ENCODE peak calls at places on chromosome 5, in nine cellular contexts. A, N, Q, C, J, O, Y, I and T are unnamed samples.

GRCh38 chr5:138508958-138509357 is 34.1 kb downstream of the ETF1 start:
- DNase-seq in A (no peak), N (no peak), Q (no peak), C (no peak), J (no peak), O (no peak), Y (no peak), I (no peak), T (no peak)

GRCh38 chr5:26700759-26701384 is 337.5 kb downstream of the CDH9 start:
- DNase-seq in A (no peak), N (peak; percentile 8), Q (peak; percentile 78), C (peak; percentile 81), J (no peak), O (no peak), Y (no peak), I (peak; percentile 8), T (peak; percentile 76)

GRCh38 chr5:761854-762685 is 22.5 kb downstream of the ZDHHC11B start:
- DNase-seq in A (no peak), N (peak; percentile 69), Q (no peak), C (peak; percentile 66), J (no peak), O (no peak), Y (no peak), I (no peak), T (no peak)

GRCh38 chr5:40549611-40550010 is 130.1 kb upstream of the PTGER4 start:
- DNase-seq in A (no peak), N (no peak), Q (no peak), C (no peak), J (no peak), O (no peak), Y (no peak), I (no peak), T (no peak)

GRCh38 chr5:119290161-119290569 is 65.7 kb upstream of the TNFAIP8 start:
- DNase-seq in A (no peak), N (no peak), Q (no peak), C (peak; percentile 80), J (no peak), O (no peak), Y (no peak), I (no peak), T (no peak)

GRCh38 chr5:78972654-78973428 is 12.3 kb downstream of the ARSB start:
- DNase-seq in A (peak; percentile 47), N (no peak), Q (no peak), C (no peak), J (peak; percentile 58), O (peak; percentile 71), Y (no peak), I (no peak), T (peak; percentile 84)

GRCh38 chr5:177984565-177985166 is 11.4 kb downstream of the PROP1 start:
- DNase-seq in A (no peak), N (no peak), Q (no peak), C (peak; percentile 10), J (no peak), O (no peak), Y (no peak), I (no peak), T (no peak)

GRCh38 chr5:9454012-9454481 is 91.8 kb downstream of the SEMA5A start:
- DNase-seq in A (no peak), N (no peak), Q (peak; percentile 32), C (no peak), J (peak; percentile 58), O (no peak), Y (no peak), I (no peak), T (no peak)

GRCh38 chr5:34625246-34625645 is 30.9 kb upstream of the RAI14 start:
- DNase-seq in A (no peak), N (no peak), Q (no peak), C (no peak), J (no peak), O (no peak), Y (no peak), I (no peak), T (no peak)

GRCh38 chr5:173781826-173782670 is 106.1 kb upstream of the CPEB4 start:
- DNase-seq in A (peak; percentile 90), N (peak; percentile 71), Q (peak; percentile 57), C (peak; percentile 60), J (peak; percentile 72), O (peak; percentile 87), Y (peak; percentile 48), I (peak; percentile 38), T (peak; percentile 31)

GRCh38 chr5:17132444-17133083 is 84.9 kb upstream of the BASP1 start:
- DNase-seq in A (no peak), N (no peak), Q (peak; percentile 66), C (peak; percentile 77), J (no peak), O (no peak), Y (no peak), I (no peak), T (peak; percentile 20)

GRCh38 chr5:50463726-50464125 is 22.6 kb upstream of the EMB start:
- DNase-seq in A (no peak), N (no peak), Q (no peak), C (peak; percentile 32), J (no peak), O (no peak), Y (no peak), I (no peak), T (no peak)

GRCh38 chr5:14011089-14012004 is 66.9 kb upstream of the DNAH5 start:
- DNase-seq in A (peak; percentile 78), N (peak; percentile 72), Q (peak; percentile 97), C (peak; percentile 42), J (peak; percentile 79), O (peak; percentile 71), Y (no peak), I (peak; percentile 84), T (peak; percentile 85)

GRCh38 chr5:52824827-52825226 is 37.1 kb downstream of the ITGA1 start:
- DNase-seq in A (no peak), N (no peak), Q (no peak), C (no peak), J (no peak), O (no peak), Y (no peak), I (no peak), T (no peak)

GRCh38 chr5:92017786-92018185 is 634.7 kb upstream of the ARRDC3 start:
- DNase-seq in A (no peak), N (no peak), Q (peak; percentile 21), C (no peak), J (peak; percentile 58), O (no peak), Y (no peak), I (peak; percentile 53), T (no peak)

GRCh38 chr5:149153751-149154610 is 12.7 kb downstream of the ABLIM3 start:
- DNase-seq in A (peak; percentile 55), N (no peak), Q (no peak), C (peak; percentile 82), J (peak; percentile 74), O (no peak), Y (no peak), I (no peak), T (peak; percentile 70)

GRCh38 chr5:110401881-110402280 is 324.6 kb downstream of the TMEM232 start:
- DNase-seq in A (no peak), N (no peak), Q (no peak), C (no peak), J (no peak), O (no peak), Y (no peak), I (no peak), T (no peak)

GRCh38 chr5:98770158-98770910 is 3.1 kb upstream of the RGMB start:
- DNase-seq in A (peak; percentile 68), N (peak; percentile 49), Q (peak; percentile 21), C (no peak), J (no peak), O (peak; percentile 66), Y (no peak), I (no peak), T (no peak)

GRCh38 chr5:142683885-142684505 is 1.9 kb downstream of the FGF1 start:
- DNase-seq in A (no peak), N (no peak), Q (no peak), C (no peak), J (no peak), O (no peak), Y (no peak), I (no peak), T (no peak)

GRCh38 chr5:129664336-129664937 is 83.5 kb upstream of the MINAR2 start:
- DNase-seq in A (peak; percentile 31), N (peak; percentile 1), Q (peak; percentile 13), C (peak; percentile 84), J (peak; percentile 15), O (peak; percentile 30), Y (peak; percentile 16), I (no peak), T (no peak)

GRCh38 chr5:122704247-122705036 is 70.4 kb upstream of the SNX2 start:
- DNase-seq in A (no peak), N (no peak), Q (peak; percentile 42), C (peak; percentile 76), J (peak; percentile 17), O (no peak), Y (no peak), I (no peak), T (peak; percentile 38)

GRCh38 chr5:179901462-179901861 is 6.2 kb downstream of the TBC1D9B start:
- DNase-seq in A (no peak), N (no peak), Q (no peak), C (no peak), J (no peak), O (no peak), Y (no peak), I (no peak), T (no peak)

GRCh38 chr5:139574641-139575312 is 13.6 kb downstream of the UBE2D2 start:
- DNase-seq in A (no peak), N (no peak), Q (peak; percentile 53), C (peak; percentile 82), J (no peak), O (no peak), Y (no peak), I (no peak), T (peak; percentile 13)

GRCh38 chr5:14463629-14464028 is 118.0 kb upstream of the OTULINL start:
- DNase-seq in A (no peak), N (no peak), Q (peak; percentile 61), C (no peak), J (no peak), O (peak; percentile 62), Y (no peak), I (no peak), T (no peak)

GRCh38 chr5:68730220-68731010 is 363.4 kb upstream of the SLC30A5 start:
- DNase-seq in A (peak; percentile 38), N (peak; percentile 60), Q (no peak), C (no peak), J (peak; percentile 66), O (peak; percentile 77), Y (no peak), I (peak; percentile 4), T (peak; percentile 45)

GRCh38 chr5:15286659-15287058 is 213.3 kb upstream of the FBXL7 start:
- DNase-seq in A (no peak), N (peak; percentile 13), Q (no peak), C (no peak), J (no peak), O (no peak), Y (no peak), I (peak; percentile 5), T (no peak)

GRCh38 chr5:136686192-136686872 is 321.0 kb upstream of the TRPC7 start:
- DNase-seq in A (no peak), N (no peak), Q (peak; percentile 5), C (peak; percentile 65), J (peak; percentile 1), O (no peak), Y (no peak), I (no peak), T (no peak)

GRCh38 chr5:165244407-165244806 is 1739.0 kb downstream of the MAT2B start:
- DNase-seq in A (no peak), N (no peak), Q (no peak), C (no peak), J (no peak), O (no peak), Y (no peak), I (no peak), T (no peak)

GRCh38 chr5:83848928-83849327 is 128.3 kb upstream of the HAPLN1 start:
- DNase-seq in A (no peak), N (no peak), Q (no peak), C (no peak), J (no peak), O (no peak), Y (no peak), I (no peak), T (no peak)

GRCh38 chr5:165201364-165202143 is 1696.1 kb downstream of the MAT2B start:
- DNase-seq in A (no peak), N (no peak), Q (no peak), C (no peak), J (no peak), O (no peak), Y (no peak), I (no peak), T (no peak)

GRCh38 chr5:106019271-106019670 is 1651.5 kb downstream of the EFNA5 start:
- DNase-seq in A (no peak), N (no peak), Q (no peak), C (no peak), J (no peak), O (no peak), Y (no peak), I (no peak), T (no peak)